ENCODE peak calls at places on chromosomes 5 and 9, in seven cellular contexts. S is HepG2, M is HCT116, W is K562, Q is H1, D is SK-N-SH, H is GM12878. E is an unnamed sample.

GRCh38 chr5:57725628-57726504 is 243.3 kb upstream of the ACTBL2 start:
- DNase-seq in S (no peak), M (no peak), W (no peak), Q (no peak), D (peak), H (no peak), E (no peak)

GRCh38 chr9:91360551-91361293 is 996 bp downstream of the AUH start:
- DNase-seq in S (no peak), M (no peak), W (no peak), Q (no peak), D (no peak), H (peak), E (no peak)

GRCh38 chr9:129340427-129341196 is 162.6 kb upstream of the IER5L start:
- DNase-seq in S (no peak), M (no peak), W (no peak), Q (no peak), D (peak), H (no peak), E (no peak)

GRCh38 chr5:157603333-157604190 is 28.0 kb upstream of the ADAM19 start:
- DNase-seq in S (peak), M (peak), W (no peak), Q (no peak), D (no peak), H (no peak), E (no peak)

GRCh38 chr9:33924978-33925797 is 108.2 kb downstream of the UBE2R2 start:
- DNase-seq in S (peak), M (peak), W (no peak), Q (peak), D (peak), H (no peak), E (peak)

GRCh38 chr9:91193658-91194391 is 167.9 kb downstream of the AUH start:
- DNase-seq in S (peak), M (peak), W (peak), Q (peak), D (peak), H (no peak), E (peak)

GRCh38 chr5:27158775-27159174 is 120.4 kb upstream of the CDH9 start:
- DNase-seq in S (no peak), M (no peak), W (no peak), Q (no peak), D (no peak), H (no peak), E (no peak)

GRCh38 chr5:56414056-56414455 is 180.9 kb upstream of the ANKRD55 start:
- DNase-seq in S (no peak), M (no peak), W (no peak), Q (no peak), D (no peak), H (no peak), E (no peak)

GRCh38 chr5:135704616-135705015 is 125.8 kb upstream of the CXCL14 start:
- DNase-seq in S (no peak), M (no peak), W (no peak), Q (no peak), D (no peak), H (no peak), E (no peak)

GRCh38 chr5:149420509-149421371 is 41.6 kb upstream of the IL17B start:
- DNase-seq in S (no peak), M (no peak), W (no peak), Q (no peak), D (peak), H (no peak), E (no peak)

GRCh38 chr5:104754311-104754995 is 1191.9 kb upstream of the NUDT12 start:
- DNase-seq in S (no peak), M (no peak), W (no peak), Q (no peak), D (no peak), H (no peak), E (no peak)

GRCh38 chr5:146565764-146566163 is 49.8 kb upstream of the GPR151 start:
- DNase-seq in S (peak), M (peak), W (peak), Q (peak), D (peak), H (no peak), E (peak)

GRCh38 chr5:138635268-138635667 is 60.1 kb upstream of the HSPA9 start:
- DNase-seq in S (no peak), M (no peak), W (no peak), Q (no peak), D (no peak), H (no peak), E (no peak)

GRCh38 chr5:148397968-148398595 is 14.3 kb downstream of the FBXO38 start:
- DNase-seq in S (peak), M (no peak), W (no peak), Q (peak), D (no peak), H (no peak), E (no peak)

GRCh38 chr5:178895615-178896571 is at the start of gene ZFP2:
- DNase-seq in S (peak), M (peak), W (no peak), Q (peak), D (peak), H (no peak), E (peak)

GRCh38 chr5:11166906-11167305 is 405.9 kb upstream of the DAP start:
- DNase-seq in S (no peak), M (no peak), W (no peak), Q (no peak), D (no peak), H (no peak), E (no peak)

GRCh38 chr5:72752909-72753308 is 63.6 kb upstream of the TNPO1 start:
- DNase-seq in S (no peak), M (no peak), W (no peak), Q (no peak), D (peak), H (no peak), E (no peak)

GRCh38 chr5:65209341-65209740 is 272.4 kb downstream of the ADAMTS6 start:
- DNase-seq in S (no peak), M (no peak), W (no peak), Q (no peak), D (no peak), H (no peak), E (no peak)

GRCh38 chr5:10445352-10445751 is 3.7 kb downstream of the ROPN1L start:
- DNase-seq in S (no peak), M (no peak), W (no peak), Q (no peak), D (no peak), H (no peak), E (no peak)

GRCh38 chr5:27217160-27217956 is 179.0 kb upstream of the CDH9 start:
- DNase-seq in S (no peak), M (no peak), W (peak), Q (no peak), D (no peak), H (no peak), E (no peak)

GRCh38 chr5:122150128-122150685 is 20.9 kb downstream of the ZNF474 start:
- DNase-seq in S (no peak), M (no peak), W (no peak), Q (no peak), D (peak), H (no peak), E (no peak)

GRCh38 chr9:122033775-122034373 is 59.2 kb downstream of the TTLL11 start:
- DNase-seq in S (no peak), M (no peak), W (no peak), Q (no peak), D (no peak), H (no peak), E (no peak)

GRCh38 chr9:115207003-115207837 is 89.3 kb upstream of the TNC start:
- DNase-seq in S (no peak), M (no peak), W (no peak), Q (no peak), D (no peak), H (peak), E (no peak)

GRCh38 chr9:109252291-109252690 is 68.6 kb downstream of the EPB41L4B start:
- DNase-seq in S (no peak), M (no peak), W (no peak), Q (no peak), D (no peak), H (no peak), E (no peak)

DNA sequence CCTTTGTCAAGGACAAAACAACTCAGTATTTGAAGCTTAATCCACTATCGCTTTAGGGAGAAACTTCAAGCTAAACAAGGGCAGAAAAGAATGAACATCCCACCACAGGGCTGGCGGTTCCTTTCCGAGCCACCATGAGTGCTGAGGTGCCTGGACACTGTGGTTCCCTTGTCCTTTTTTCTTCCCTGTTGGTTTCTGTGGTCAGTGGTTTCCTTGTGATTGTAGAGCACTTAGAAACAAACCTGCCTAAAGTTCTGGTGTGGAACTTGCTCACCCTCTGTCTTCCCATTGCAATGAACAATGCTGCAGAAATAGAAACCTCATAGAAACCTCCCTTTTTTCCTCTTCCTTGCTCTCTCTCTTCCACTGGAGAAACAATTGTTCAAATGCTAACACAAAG is 79.3 kb upstream of the TBC1D2 start:
- DNase-seq in S (no peak), M (no peak), W (no peak), Q (no peak), D (no peak), H (no peak), E (no peak)
- TF ChIP-seq JUND in S (no peak), M (no peak), W (no peak), Q (no peak), D (no peak), H (no peak), E (no peak)

DNA sequence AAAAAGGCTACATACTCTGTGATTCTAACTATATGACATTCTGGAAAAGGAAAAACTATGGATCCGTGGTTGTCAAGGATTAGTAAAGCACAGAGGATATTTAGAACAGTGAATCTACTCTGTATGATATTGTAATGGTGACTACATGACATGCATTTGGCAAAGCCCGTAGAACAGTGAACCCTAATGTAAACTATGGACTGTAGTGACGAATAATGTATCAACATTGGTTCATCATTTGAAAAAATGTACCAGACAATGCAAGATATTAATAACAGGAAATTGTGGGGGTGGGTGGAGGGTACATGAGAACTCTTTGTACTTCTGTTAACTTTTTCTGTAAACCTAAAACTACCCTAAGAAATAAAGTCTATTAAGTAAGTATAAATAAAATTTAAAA is 101.5 kb upstream of the TBC1D2 start:
- DNase-seq in S (no peak), M (no peak), W (no peak), Q (no peak), D (no peak), H (no peak), E (no peak)
- TF ChIP-seq JUND in S (no peak), M (no peak), W (no peak), Q (no peak), D (no peak), H (no peak), E (no peak)

GRCh38 chr9:132498811-132499210 is 83.6 kb upstream of the BARHL1 start:
- DNase-seq in S (no peak), M (no peak), W (no peak), Q (no peak), D (peak), H (no peak), E (no peak)
- TF ChIP-seq JUND in S (no peak), M (no peak), W (no peak), Q (no peak), D (no peak), H (no peak), E (no peak)

GRCh38 chr9:95506438-95506691 is 10.4 kb downstream of the PTCH1 start:
- DNase-seq in S (peak), M (no peak), W (no peak), Q (no peak), D (peak), H (no peak), E (no peak)
- TF ChIP-seq JUND in S (no peak), M (no peak), W (no peak), Q (no peak), D (no peak), H (no peak), E (no peak)

DNA sequence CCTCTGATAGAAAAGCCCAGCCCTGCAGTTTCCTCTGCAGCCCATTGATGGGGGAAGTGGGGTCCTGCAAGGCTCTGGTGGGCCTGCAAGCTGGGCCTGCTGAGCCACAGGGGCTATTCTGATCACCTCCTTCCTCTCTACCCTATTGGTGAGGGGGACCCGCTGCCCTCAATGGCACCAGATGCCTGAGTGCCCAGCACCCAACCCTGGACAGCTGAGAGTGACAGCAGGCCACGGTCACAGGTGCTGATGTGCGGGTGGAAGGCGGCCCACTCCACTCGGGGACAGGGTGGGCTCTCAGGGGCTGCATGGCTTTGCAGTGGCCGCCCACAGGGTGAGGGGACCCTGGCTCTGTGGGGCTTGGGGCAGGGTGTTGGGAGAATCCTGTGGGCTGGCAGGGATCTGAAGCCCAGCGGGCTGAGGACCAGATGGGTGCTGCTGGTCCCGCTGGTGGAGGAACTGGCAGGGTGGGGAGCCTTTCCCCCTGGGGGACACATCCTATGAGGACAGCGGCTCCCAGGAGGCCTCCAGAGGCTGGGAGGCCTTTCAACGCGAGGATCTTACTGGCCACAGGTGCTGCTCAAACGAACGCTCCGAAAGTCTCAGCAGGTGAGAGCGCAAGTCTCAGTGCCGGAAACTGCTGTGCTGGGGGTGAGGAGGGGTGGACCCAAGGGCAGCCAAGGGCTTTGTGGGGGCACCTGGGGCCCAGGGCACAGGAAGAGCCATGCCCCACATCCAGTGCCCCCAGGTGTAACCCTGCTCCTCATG is 30.1 kb upstream of the LPCAT1 start:
- DNase-seq in S (no peak), M (no peak), W (peak), Q (peak), D (no peak), H (no peak), E (no peak)
- TF ChIP-seq JUND in S (no peak), M (no peak), W (no peak), Q (no peak), D (no peak), H (no peak), E (no peak)

DNA sequence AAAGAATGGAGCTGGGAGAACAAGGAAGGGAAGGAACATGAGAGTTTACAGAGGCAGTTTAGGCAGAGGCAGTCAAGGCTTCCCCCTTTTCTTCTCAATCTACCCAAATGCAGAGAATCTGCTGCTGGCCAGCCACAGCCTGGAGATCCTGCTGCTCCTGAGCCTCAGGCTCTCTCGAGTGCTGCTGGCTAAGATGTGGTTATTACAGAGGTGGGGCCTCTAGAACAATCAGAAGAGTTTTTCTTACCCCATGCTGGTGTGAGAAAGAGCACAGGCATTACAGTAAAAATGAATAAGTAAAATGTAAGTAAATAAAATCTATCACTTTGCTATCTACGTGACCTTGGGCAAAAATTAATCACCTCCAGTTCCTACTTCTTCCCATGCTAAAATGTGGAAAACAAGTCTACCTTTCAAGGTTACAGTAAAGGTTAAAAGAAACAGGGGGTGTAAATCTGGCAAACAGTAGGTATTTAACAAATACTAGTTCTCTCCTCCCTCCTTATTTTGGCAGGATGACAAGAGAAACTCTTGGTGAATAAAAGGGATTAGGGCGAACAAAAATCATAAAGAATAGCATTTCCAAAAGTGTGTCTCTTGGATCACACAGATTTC is 31.1 kb downstream of the FBXW11 start:
- DNase-seq in S (no peak), M (no peak), W (no peak), Q (no peak), D (no peak), H (no peak), E (no peak)
- TF ChIP-seq JUND in S (no peak), M (no peak), W (no peak), Q (no peak), D (no peak), H (no peak), E (no peak)

GRCh38 chr5:134177197-134178171 is 734 bp upstream of the SKP1 start:
- DNase-seq in S (peak), M (peak), W (peak), Q (no peak), D (peak), H (peak), E (peak)

GRCh38 chr5:134171972-134172371 is 4.8 kb downstream of the SKP1 start:
- DNase-seq in S (no peak), M (no peak), W (no peak), Q (no peak), D (no peak), H (no peak), E (peak)

GRCh38 chr5:134176523-134177196 is at the start of gene SKP1:
- DNase-seq in S (peak), M (peak), W (peak), Q (peak), D (peak), H (peak), E (peak)

GRCh38 chr5:134175874-134176522 is 752 bp downstream of the SKP1 start:
- DNase-seq in S (no peak), M (no peak), W (no peak), Q (no peak), D (no peak), H (no peak), E (peak)

GRCh38 chr5:134174841-134175839 is 1.6 kb downstream of the SKP1 start:
- DNase-seq in S (peak), M (no peak), W (no peak), Q (no peak), D (peak), H (no peak), E (peak)
- TF ChIP-seq JUND in S (no peak), M (no peak), W (peak), Q (no peak), D (no peak), H (no peak), E (no peak)